ENCODE peak calls at places on chromosomes 6 and 20, in six cellular contexts. E is pancreas; D is stimulated activated memory B cell treated with anti-CD40 and anti-IgM and Interleukin-4, amounts not matched to agents 10 μg/mL and 1 μg/mL and 100 μg/mL, for 72 hours; Z is naive thymus-derived CD8-positive, alpha-beta T cell; H is activated naive CD8-positive, alpha-beta T cell treated with anti-CD3 and anti-CD28 coated beads, Interleukin-2, amount 10 ng/mL, durations not matched to agents 7 days and 5 days; T is WTC11. S is an unnamed sample.

GRCh38 chr20:53413188-53413631 is 180.4 kb downstream of the ZNF217 start:
- ATAC-seq in T (peak; percentile 93), E (peak; percentile 79), D (peak; percentile 84), Z (peak; percentile 52), H (peak; percentile 74), S (peak; percentile 40)

GRCh38 chr6:56927538-56928453 is 27.1 kb upstream of the BEND6 start:
- ATAC-seq in Z (peak; percentile 12), D (peak; percentile 36), T (peak; percentile 94), E (no peak), H (no peak), S (no peak)

GRCh38 chr6:43807228-43808061 is 37.4 kb downstream of the VEGFA start:
- ATAC-seq in Z (peak; percentile 22), T (no peak), E (peak; percentile 18), D (no peak), H (peak; percentile 62), S (no peak)

GRCh38 chr6:15888798-15889772 is 226.3 kb upstream of the DTNBP1 start:
- ATAC-seq in Z (no peak), D (no peak), H (no peak), E (peak; percentile 32), T (no peak), S (no peak)

GRCh38 chr6:142725024-142725770 is 219.8 kb downstream of the HIVEP2 start:
- ATAC-seq in D (no peak), T (peak; percentile 55), H (peak; percentile 47), E (no peak), Z (no peak), S (no peak)

GRCh38 chr6:168216741-168217140 is 102.8 kb downstream of the DACT2 start:
- ATAC-seq in D (no peak), Z (no peak), H (no peak), E (no peak), T (peak; percentile 43), S (no peak)

GRCh38 chr6:164404802-164405488 is 904.5 kb downstream of the C6orf118 start:
- ATAC-seq in D (no peak), H (no peak), E (no peak), T (peak; percentile 47), Z (no peak), S (no peak)

GRCh38 chr20:49682278-49682677 is 31.4 kb downstream of the B4GALT5 start:
- ATAC-seq in D (no peak), H (no peak), T (no peak), E (no peak), Z (no peak), S (no peak)

GRCh38 chr6:138455746-138456392 is 43.4 kb downstream of the NHSL1 start:
- ATAC-seq in H (peak; percentile 85), T (no peak), E (peak; percentile 86), D (peak; percentile 91), Z (peak; percentile 86), S (peak; percentile 69)

GRCh38 chr6:141753180-141753579 is 379.5 kb upstream of the GJE1 start:
- ATAC-seq in D (no peak), E (no peak), H (no peak), T (no peak), Z (no peak), S (no peak)

GRCh38 chr6:131038612-131039344 is 24.3 kb downstream of the EPB41L2 start:
- ATAC-seq in H (no peak), Z (no peak), D (no peak), T (no peak), E (no peak), S (no peak)

GRCh38 chr6:157461000-157461915 is 80.3 kb downstream of the ZDHHC14 start:
- ATAC-seq in E (peak; percentile 93), T (peak; percentile 67), D (peak; percentile 86), Z (peak; percentile 48), H (peak; percentile 28), S (peak; percentile 78)

S was measured in activated T-helper 17 cell treated with anti-CD3 and anti-CD28 coated beads, Interleukin-2, amount 50 U/mL, for 72 hours.